ENCODE peak calls at places on chromosomes 1 and 21, in eight cellular contexts. D is glomerular endothelial cell, O is fibroblast of mammary gland, U is mesenchymal stem cell, L is GF-D8, R is LoVo, B is posterior cingulate gyrus, E is GM18507. Z is an unnamed sample.

GRCh38 chr1:201011616-201012015 is 11.9 kb downstream of the KIF21B start:
- DNase-seq in D (no peak), O (no peak), U (no peak), L (no peak), R (no peak), B (no peak), E (no peak), Z (no peak)

GRCh38 chr1:85463666-85464496 is 1.1 kb downstream of the DDAH1 start:
- DNase-seq in D (no peak), O (no peak), U (peak; percentile 45), L (no peak), R (no peak), B (no peak), E (no peak), Z (peak; percentile 44)

GRCh38 chr1:61887076-61887867 is 145.0 kb downstream of the PATJ start:
- DNase-seq in D (no peak), O (no peak), U (no peak), L (no peak), R (no peak), B (no peak), E (no peak), Z (peak; percentile 16)

GRCh38 chr1:233790121-233790520 is 114.4 kb upstream of the SLC35F3 start:
- DNase-seq in D (no peak), O (no peak), U (no peak), L (no peak), R (no peak), B (no peak), E (no peak), Z (no peak)

GRCh38 chr1:52928083-52928404 is 968 bp downstream of the SCP2 start:
- DNase-seq in D (no peak), O (no peak), U (no peak), L (no peak), R (no peak), B (no peak), E (no peak), Z (no peak)

GRCh38 chr1:79688932-79689331 is 682.4 kb upstream of the ADGRL4 start:
- DNase-seq in D (no peak), O (no peak), U (no peak), L (no peak), R (no peak), B (no peak), E (no peak), Z (no peak)

GRCh38 chr1:44227211-44227610 is 13.9 kb downstream of the DMAP1 start:
- DNase-seq in D (no peak), O (no peak), U (no peak), L (peak; percentile 15), R (no peak), B (no peak), E (no peak), Z (no peak)

GRCh38 chr1:56461158-56462127 is 117.9 kb downstream of the PLPP3 start:
- DNase-seq in D (no peak), O (no peak), U (no peak), L (no peak), R (no peak), B (no peak), E (no peak), Z (no peak)

GRCh38 chr1:111030590-111030989 is 66.9 kb upstream of the LRIF1 start:
- DNase-seq in D (peak; percentile 22), O (peak; percentile 56), U (peak; percentile 55), L (no peak), R (peak; percentile 67), B (no peak), E (peak; percentile 15), Z (peak; percentile 51)

GRCh38 chr1:209650454-209650853 is 1.8 kb downstream of the LAMB3 start:
- DNase-seq in D (no peak), O (no peak), U (peak; percentile 58), L (peak; percentile 57), R (no peak), B (no peak), E (no peak), Z (peak; percentile 34)

GRCh38 chr1:208350815-208351214 is 106.6 kb upstream of the PLXNA2 start:
- DNase-seq in D (no peak), O (no peak), U (no peak), L (no peak), R (no peak), B (no peak), E (no peak), Z (no peak)

GRCh38 chr21:35932232-35932911 is 128.0 kb downstream of the SETD4 start:
- DNase-seq in D (peak; percentile 83), O (peak; percentile 99), U (peak; percentile 97), L (peak; percentile 98), R (peak; percentile 36), B (no peak), E (peak; percentile 7), Z (peak; percentile 91)

GRCh38 chr21:31665397-31665796 is 5.9 kb downstream of the SOD1 start:
- DNase-seq in D (no peak), O (peak; percentile 50), U (no peak), L (peak; percentile 19), R (no peak), B (peak; percentile 30), E (no peak), Z (no peak)

GRCh38 chr1:97004743-97005142 is 283.2 kb downstream of the PTBP2 start:
- DNase-seq in D (no peak), O (no peak), U (no peak), L (no peak), R (no peak), B (no peak), E (no peak), Z (no peak)

GRCh38 chr1:28037946-28038345 is 50.5 kb downstream of the EYA3 start:
- DNase-seq in D (no peak), O (no peak), U (no peak), L (no peak), R (no peak), B (no peak), E (no peak), Z (no peak)

GRCh38 chr1:39178541-39179431 is 25.7 kb upstream of the MACF1 start:
- DNase-seq in D (no peak), O (no peak), U (peak; percentile 84), L (no peak), R (peak; percentile 54), B (no peak), E (no peak), Z (peak; percentile 66)